ENCODE peak calls at places on chromosomes 3 and 15, in ten cellular contexts. R, P, D, Q, T, V, S, Z, F and K are unnamed samples.

GRCh38 chr3:62558549-62559112 is 185.3 kb upstream of the FEZF2 start:
- DNase-seq in R (no peak), P (no peak), D (no peak), Q (peak), T (peak), V (no peak), S (peak), Z (no peak), F (no peak), K (no peak)

GRCh38 chr3:20051123-20051806 is 11.0 kb downstream of the KAT2B start:
- DNase-seq in R (no peak), P (no peak), D (no peak), Q (no peak), T (no peak), V (no peak), S (no peak), Z (no peak), F (no peak), K (no peak)

GRCh38 chr3:191476053-191476787 is 15.3 kb downstream of the PYDC2 start:
- DNase-seq in R (no peak), P (no peak), D (no peak), Q (no peak), T (no peak), V (no peak), S (no peak), Z (no peak), F (no peak), K (no peak)

GRCh38 chr3:43153189-43154083 is 47.6 kb upstream of the POMGNT2 start:
- DNase-seq in R (peak), P (no peak), D (no peak), Q (no peak), T (peak), V (no peak), S (peak), Z (no peak), F (no peak), K (peak)

GRCh38 chr3:96863129-96863740 is 48.8 kb downstream of the EPHA6 start:
- DNase-seq in R (no peak), P (no peak), D (no peak), Q (peak), T (peak), V (peak), S (peak), Z (no peak), F (no peak), K (no peak)

GRCh38 chr3:154290187-154290586 is 34.1 kb downstream of the DHX36 start:
- DNase-seq in R (no peak), P (no peak), D (no peak), Q (no peak), T (no peak), V (no peak), S (no peak), Z (no peak), F (no peak), K (no peak)

GRCh38 chr3:3739345-3740060 is 59.7 kb upstream of the LRRN1 start:
- DNase-seq in R (no peak), P (no peak), D (no peak), Q (no peak), T (no peak), V (no peak), S (no peak), Z (no peak), F (no peak), K (no peak)

GRCh38 chr15:74531144-74531811 is 9.7 kb upstream of the ARID3B start:
- DNase-seq in R (no peak), P (no peak), D (no peak), Q (peak), T (peak), V (peak), S (no peak), Z (no peak), F (no peak), K (no peak)

GRCh38 chr3:9448643-9449042 is 51.2 kb downstream of the SETD5 start:
- DNase-seq in R (no peak), P (no peak), D (no peak), Q (no peak), T (no peak), V (no peak), S (no peak), Z (no peak), F (no peak), K (no peak)

GRCh38 chr3:136836511-136837156 is 17.7 kb downstream of the SLC35G2 start:
- DNase-seq in R (no peak), P (no peak), D (no peak), Q (no peak), T (no peak), V (no peak), S (no peak), Z (no peak), F (no peak), K (no peak)

GRCh38 chr3:136305879-136306278 is 55.7 kb downstream of the PCCB start:
- DNase-seq in R (no peak), P (no peak), D (no peak), Q (no peak), T (peak), V (peak), S (no peak), Z (no peak), F (no peak), K (no peak)

GRCh38 chr3:2870714-2871353 is 239.3 kb downstream of the IL5RA start:
- DNase-seq in R (peak), P (no peak), D (no peak), Q (no peak), T (no peak), V (no peak), S (no peak), Z (no peak), F (no peak), K (no peak)

GRCh38 chr3:2985479-2985878 is 124.7 kb downstream of the IL5RA start:
- DNase-seq in R (no peak), P (no peak), D (no peak), Q (no peak), T (no peak), V (no peak), S (no peak), Z (no peak), F (no peak), K (no peak)

GRCh38 chr3:47404955-47405790 is 24.4 kb downstream of the PTPN23 start:
- DNase-seq in R (no peak), P (no peak), D (no peak), Q (no peak), T (peak), V (no peak), S (peak), Z (no peak), F (no peak), K (peak)

GRCh38 chr3:171842864-171843511 is at the start of gene TMEM212:
- DNase-seq in R (no peak), P (no peak), D (no peak), Q (no peak), T (peak), V (no peak), S (peak), Z (no peak), F (no peak), K (no peak)

GRCh38 chr3:115996420-115997108 is 373.3 kb downstream of the GAP43 start:
- DNase-seq in R (no peak), P (no peak), D (no peak), Q (peak), T (peak), V (no peak), S (no peak), Z (no peak), F (no peak), K (no peak)

GRCh38 chr3:40782086-40782721 is 257.4 kb downstream of the ZNF621 start:
- DNase-seq in R (no peak), P (no peak), D (no peak), Q (no peak), T (peak), V (no peak), S (no peak), Z (no peak), F (no peak), K (no peak)

GRCh38 chr3:11523793-11524160 is 119.9 kb downstream of the VGLL4 start:
- DNase-seq in R (no peak), P (no peak), D (peak), Q (no peak), T (no peak), V (no peak), S (no peak), Z (no peak), F (no peak), K (no peak)